ENCODE peak calls at places on chromosome 19, in five cellular contexts. Y is Peyer's patch; B is CD8-positive, alpha-beta T cell; L is A673; W is neural progenitor cell. R is an unnamed sample.

GRCh38 chr19:15456871-15457700 is 7.3 kb downstream of the RASAL3 start:
- DNase-seq in L (peak; percentile 54), W (peak; percentile 69), Y (no peak), B (no peak), R (no peak)

GRCh38 chr19:32362318-32362691 is 16.9 kb downstream of the ZNF507 start:
- DNase-seq in Y (no peak), W (no peak), B (no peak), L (no peak), R (no peak)

GRCh38 chr19:3509566-3509989 is 3.5 kb downstream of the FZR1 start:
- DNase-seq in B (no peak), L (no peak), Y (no peak), W (no peak), R (no peak)

GRCh38 chr19:49588370-49589122 is 2.4 kb upstream of the PRR12 start:
- DNase-seq in B (no peak), Y (no peak), W (no peak), L (no peak), R (no peak)

GRCh38 chr19:50428768-50429463 is 3.8 kb upstream of the MYBPC2 start:
- DNase-seq in Y (no peak), B (no peak), L (no peak), W (no peak), R (no peak)

GRCh38 chr19:38264486-38265212 is at the start of gene SPINT2:
- DNase-seq in L (no peak), B (no peak), Y (no peak), W (peak; percentile 95), R (no peak)

GRCh38 chr19:53463263-53463662 is 4.3 kb upstream of the ZNF813 start:
- DNase-seq in W (peak; percentile 82), B (no peak), Y (no peak), L (peak; percentile 42), R (no peak)

GRCh38 chr19:33175886-33176669 is 18.1 kb upstream of the LRP3 start:
- DNase-seq in W (peak; percentile 58), Y (no peak), B (peak; percentile 51), L (peak; percentile 30), R (peak; percentile 74)

GRCh38 chr19:35601971-35602370 is 10.6 kb upstream of the HAUS5 start:
- DNase-seq in Y (no peak), B (no peak), W (no peak), L (no peak), R (no peak)

GRCh38 chr19:15649526-15649925 is 8.8 kb downstream of the CYP4F3 start:
- DNase-seq in Y (no peak), B (no peak), L (no peak), W (no peak), R (no peak)

GRCh38 chr19:6278740-6279619 is 795 bp downstream of the MLLT1 start:
- DNase-seq in W (no peak), L (no peak), B (peak; percentile 57), Y (no peak), R (no peak)

GRCh38 chr19:49492573-49493411 is 3.4 kb upstream of the RPS11 start:
- DNase-seq in B (no peak), Y (no peak), L (no peak), W (peak; percentile 1), R (no peak)

GRCh38 chr19:35643255-35644205 is 2.0 kb downstream of the ETV2 start:
- DNase-seq in W (peak; percentile 97), B (peak; percentile 89), L (peak; percentile 93), Y (peak; percentile 94), R (peak; percentile 89)

GRCh38 chr19:17234911-17235617 is 9.0 kb downstream of the OCEL1 start:
- DNase-seq in B (peak; percentile 72), W (peak; percentile 76), Y (peak; percentile 76), L (peak; percentile 69), R (no peak)

GRCh38 chr19:18629166-18630088 is 7.4 kb upstream of the KLHL26 start:
- DNase-seq in W (peak; percentile 42), Y (peak; percentile 41), B (no peak), L (no peak), R (no peak)

GRCh38 chr19:14405380-14405757 is 13.8 kb downstream of the DDX39A start:
- DNase-seq in L (no peak), W (peak; percentile 73), Y (no peak), B (no peak), R (no peak)

GRCh38 chr19:35154535-35155406 is at the start of gene FXYD5:
- DNase-seq in Y (no peak), L (peak; percentile 76), W (peak; percentile 72), B (peak; percentile 74), R (no peak)

DNA sequence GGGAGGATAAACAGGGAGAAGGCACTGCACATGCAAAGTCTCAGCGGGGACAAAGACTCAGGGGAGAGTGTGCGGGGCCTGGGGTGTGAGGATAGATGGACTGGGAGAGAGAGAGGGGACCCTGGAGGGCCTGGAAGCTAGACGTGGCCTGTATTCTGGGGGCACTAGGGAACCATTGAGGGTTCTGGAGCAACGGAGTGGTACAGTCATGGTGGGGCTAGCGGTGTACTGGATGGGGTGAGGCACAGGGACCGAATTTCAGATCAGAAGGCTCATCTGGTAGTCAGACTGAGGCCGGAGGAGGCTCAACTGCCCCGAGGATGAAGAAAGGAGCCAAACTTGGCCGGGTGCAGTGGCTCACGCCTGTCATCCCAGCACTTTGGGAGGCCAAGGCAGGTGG is 8.0 kb upstream of the SBNO2 start:
- DNase-seq in W (no peak), B (no peak), Y (no peak), L (no peak), R (no peak)
- H3K27ac ChIP-seq in W (no peak overlapping the region), B (no peak overlapping the region), Y (peak overlapping the region; percentile 14), L (no peak overlapping the region), R (no peak overlapping the region)

GRCh38 chr19:54738715-54739114 is 402 bp downstream of the KIR2DL3 start:
- DNase-seq in W (no peak), B (no peak), L (no peak), Y (no peak), R (no peak)
- TF ChIP-seq CTCF in W (no peak), B (no peak), L (no peak), Y (no peak), R (no peak)

DNA sequence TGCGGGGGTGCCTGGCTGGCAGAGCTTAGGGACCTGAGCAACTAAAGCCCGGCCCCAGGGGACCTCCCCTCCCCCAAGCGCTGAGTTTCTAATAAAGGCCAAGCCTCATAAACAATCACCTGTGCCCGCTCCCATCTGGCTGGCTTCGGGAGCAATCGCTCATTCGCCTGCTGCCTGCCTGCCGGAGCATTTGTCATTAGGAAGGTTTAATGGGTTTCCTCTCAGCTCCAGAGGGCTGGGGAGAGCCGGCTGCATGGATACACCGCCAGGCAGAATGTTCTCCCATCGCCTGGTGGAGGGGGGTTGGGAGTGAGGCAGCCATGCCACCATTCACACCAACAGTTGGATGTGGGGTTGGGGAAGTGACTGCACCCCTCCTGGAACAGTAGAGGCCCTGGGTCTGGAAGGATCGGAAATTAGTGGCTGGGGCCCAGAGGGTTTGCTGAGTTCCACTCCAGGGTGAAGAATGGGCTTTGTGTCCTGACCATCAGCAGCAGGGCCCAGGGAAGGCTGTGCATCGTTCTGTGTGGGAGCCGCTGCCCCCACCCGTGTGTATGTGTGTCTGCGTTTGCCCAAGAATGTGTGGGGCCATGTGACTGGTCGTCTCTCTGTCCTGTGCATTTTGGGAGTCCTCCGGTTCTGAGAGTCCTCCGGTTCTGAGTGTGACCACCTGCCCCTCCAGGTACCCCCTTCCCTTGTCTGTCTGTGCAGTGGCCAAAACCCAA is 15.3 kb downstream of the PIN1 start:
- DNase-seq in L (no peak), W (no peak), B (no peak), Y (no peak), R (no peak)
- H3K27ac ChIP-seq in L (no peak overlapping the region), W (peak overlapping the region; percentile 29), B (no peak overlapping the region), Y (no peak overlapping the region), R (no peak overlapping the region)

GRCh38 chr19:44549507-44549906 is 20.0 kb upstream of the CEACAM20 start:
- DNase-seq in Y (no peak), B (no peak), W (no peak), L (no peak), R (no peak)

GRCh38 chr19:44554641-44555246 is 25.3 kb upstream of the CEACAM20 start:
- DNase-seq in W (no peak), B (no peak), L (no peak), Y (no peak), R (no peak)

GRCh38 chr19:44553478-44554171 is 24.1 kb upstream of the CEACAM20 start:
- DNase-seq in Y (no peak), L (no peak), W (no peak), B (no peak), R (no peak)

GRCh38 chr19:44551850-44552249 is 22.4 kb upstream of the CEACAM20 start:
- DNase-seq in L (no peak), B (no peak), W (no peak), Y (no peak), R (no peak)

GRCh38 chr19:44552324-44552723 is 22.8 kb upstream of the CEACAM20 start:
- DNase-seq in Y (peak; percentile 66), W (peak; percentile 70), B (no peak), L (peak; percentile 47), R (no peak)
- TF ChIP-seq CTCF in Y (peak; percentile 49), W (peak; percentile 75), B (no peak), L (peak; percentile 71), R (no peak)

GRCh38 chr19:1856698-1857603 is 6.4 kb downstream of the KLF16 start:
- DNase-seq in L (no peak), W (peak; percentile 44), Y (peak; percentile 97), B (peak; percentile 66), R (no peak)
- H3K27ac ChIP-seq in L (peak overlapping the region; percentile 80), W (no peak overlapping the region), Y (peak overlapping the region; percentile 99), B (peak overlapping the region; percentile 93), R (peak overlapping the region; percentile 3)

GRCh38 chr19:21434516-21434915 is 37.6 kb downstream of the ZNF493 start:
- DNase-seq in W (no peak), Y (no peak), L (no peak), B (no peak), R (no peak)

GRCh38 chr19:21439372-21439771 is 42.4 kb downstream of the ZNF493 start:
- DNase-seq in Y (no peak), L (no peak), W (no peak), B (no peak), R (no peak)

GRCh38 chr19:21432590-21432989 is 35.7 kb downstream of the ZNF493 start:
- DNase-seq in W (no peak), Y (no peak), L (no peak), B (no peak), R (no peak)

GRCh38 chr19:21430674-21431073 is 33.7 kb downstream of the ZNF493 start:
- DNase-seq in Y (no peak), B (no peak), L (no peak), W (no peak), R (no peak)

DNA sequence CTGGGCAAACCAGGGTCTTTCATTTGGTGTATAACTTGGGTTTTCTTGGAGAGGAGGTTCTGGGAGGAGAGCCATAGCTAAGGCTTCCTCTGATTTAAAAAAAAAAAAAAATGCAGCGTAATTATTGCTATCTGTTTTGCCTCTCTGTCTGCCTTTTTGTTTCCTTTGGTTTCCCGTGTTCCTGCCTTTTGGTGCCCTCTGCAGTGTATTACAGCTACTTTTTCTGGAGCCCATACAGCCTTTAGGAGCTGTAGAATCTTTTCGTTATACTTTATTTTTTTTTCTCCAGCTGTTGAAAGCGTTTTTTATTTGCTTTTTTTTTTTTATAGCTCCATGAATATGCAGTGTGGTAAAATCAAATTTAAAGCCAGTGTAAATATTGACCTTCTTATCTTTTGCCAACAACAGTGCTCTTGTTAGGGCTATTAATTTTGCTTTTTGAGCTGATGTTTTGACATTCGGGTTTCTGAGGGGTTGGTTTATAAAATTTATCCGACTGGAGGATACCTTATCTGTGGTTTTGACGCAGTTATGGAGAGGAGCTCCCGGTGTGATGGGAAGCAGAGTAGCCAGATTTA is 38.1 kb downstream of the ZNF493 start:
- DNase-seq in W (no peak), Y (no peak), B (no peak), L (no peak), R (no peak)
- TF ChIP-seq CTCF in W (no peak), Y (no peak), B (no peak), L (no peak), R (no peak)

GRCh38 chr19:8239528-8240273 is 30.5 kb downstream of the CERS4 start:
- DNase-seq in Y (no peak), L (no peak), B (no peak), W (no peak), R (no peak)
- H3K27ac ChIP-seq in Y (peak overlapping the region; percentile 68), L (no peak overlapping the region), B (no peak overlapping the region), W (peak overlapping the region; percentile 93), R (no peak overlapping the region)